ENCODE peak calls at places on chromosomes 12 and 14, in ten cellular contexts. F is left ventricle myocardium inferior, G is heart left ventricle, X is endothelial cell, C is GM06990, D is esophagus muscularis mucosa, B is RWPE1, Z is progenitor cell of endocrine pancreas, M is AG09319, K is sigmoid colon. R is an unnamed sample.

GRCh38 chr12:91577586-91578539 is 395.2 kb upstream of the DCN start:
- DNase-seq in F (no peak), G (no peak), X (no peak), C (no peak), D (no peak), B (peak), Z (no peak), M (no peak), K (no peak), R (peak)

GRCh38 chr12:115661103-115661502 is 616.4 kb downstream of the MED13L start:
- DNase-seq in F (no peak), G (no peak), X (no peak), C (no peak), D (no peak), B (no peak), Z (no peak), M (no peak), K (no peak), R (peak)

GRCh38 chr12:124372831-124373230 is 77.9 kb downstream of the RFLNA start:
- DNase-seq in F (no peak), G (no peak), X (no peak), C (no peak), D (no peak), B (no peak), Z (no peak), M (no peak), K (no peak), R (no peak)

GRCh38 chr14:25132734-25133422 is 82.9 kb upstream of the STXBP6 start:
- DNase-seq in F (peak), G (peak), X (peak), C (peak), D (no peak), B (peak), Z (peak), M (no peak), K (peak), R (peak)

GRCh38 chr12:46153267-46153872 is 115.5 kb downstream of the SLC38A1 start:
- DNase-seq in F (no peak), G (no peak), X (no peak), C (no peak), D (no peak), B (peak), Z (no peak), M (no peak), K (no peak), R (peak)

GRCh38 chr14:100524233-100524932 is 62.8 kb downstream of the BEGAIN start:
- DNase-seq in F (peak), G (no peak), X (no peak), C (no peak), D (peak), B (no peak), Z (no peak), M (no peak), K (peak), R (no peak)

GRCh38 chr14:33207467-33208015 is 268.9 kb downstream of the NPAS3 start:
- DNase-seq in F (no peak), G (no peak), X (no peak), C (no peak), D (no peak), B (no peak), Z (no peak), M (no peak), K (no peak), R (no peak)

GRCh38 chr12:104506691-104507401 is 50.1 kb downstream of the CHST11 start:
- DNase-seq in F (peak), G (peak), X (no peak), C (no peak), D (no peak), B (no peak), Z (no peak), M (no peak), K (no peak), R (no peak)

GRCh38 chr12:112839386-112839972 is 47.9 kb downstream of the RPH3A start:
- DNase-seq in F (no peak), G (no peak), X (no peak), C (no peak), D (no peak), B (peak), Z (no peak), M (no peak), K (no peak), R (peak)

GRCh38 chr12:51341259-51342007 is 5.0 kb downstream of the CELA1 start:
- DNase-seq in F (peak), G (peak), X (peak), C (peak), D (no peak), B (peak), Z (peak), M (no peak), K (peak), R (peak)

GRCh38 chr14:63787995-63788946 is 60.4 kb upstream of the SGPP1 start:
- DNase-seq in F (no peak), G (no peak), X (no peak), C (no peak), D (no peak), B (no peak), Z (no peak), M (no peak), K (no peak), R (no peak)

GRCh38 chr12:66240106-66240820 is 51.2 kb downstream of the IRAK3 start:
- DNase-seq in F (no peak), G (no peak), X (no peak), C (no peak), D (no peak), B (no peak), Z (no peak), M (no peak), K (no peak), R (no peak)

GRCh38 chr12:95118788-95119179 is 45.4 kb upstream of the NR2C1 start:
- DNase-seq in F (no peak), G (no peak), X (no peak), C (no peak), D (no peak), B (no peak), Z (no peak), M (no peak), K (no peak), R (no peak)

GRCh38 chr14:85516239-85517112 is 13.5 kb upstream of the FLRT2 start:
- DNase-seq in F (no peak), G (no peak), X (no peak), C (no peak), D (no peak), B (peak), Z (no peak), M (peak), K (no peak), R (no peak)

GRCh38 chr12:1918875-1919236 is 404 bp upstream of the CACNA2D4 start:
- DNase-seq in F (no peak), G (no peak), X (no peak), C (no peak), D (peak), B (no peak), Z (peak), M (no peak), K (peak), R (no peak)

GRCh38 chr12:52243774-52244614 is 11.0 kb downstream of the KRT7 start:
- DNase-seq in F (peak), G (peak), X (no peak), C (peak), D (no peak), B (peak), Z (no peak), M (peak), K (peak), R (no peak)

GRCh38 chr12:75563351-75563750 is 51.9 kb upstream of the KRR1 start:
- DNase-seq in F (no peak), G (no peak), X (no peak), C (no peak), D (no peak), B (no peak), Z (no peak), M (no peak), K (no peak), R (no peak)

GRCh38 chr12:27785882-27786570 is 6.0 kb upstream of the MANSC4 start:
- DNase-seq in F (no peak), G (no peak), X (no peak), C (peak), D (no peak), B (peak), Z (no peak), M (no peak), K (no peak), R (peak)

GRCh38 chr14:98909251-98909944 is 362.6 kb downstream of the BCL11B start:
- DNase-seq in F (no peak), G (no peak), X (no peak), C (no peak), D (no peak), B (peak), Z (no peak), M (no peak), K (no peak), R (no peak)

GRCh38 chr12:42516573-42516972 is 73.0 kb downstream of the PRICKLE1 start:
- DNase-seq in F (no peak), G (no peak), X (no peak), C (no peak), D (no peak), B (no peak), Z (no peak), M (no peak), K (no peak), R (no peak)

GRCh38 chr14:104977008-104977680 is 1.0 kb downstream of the AHNAK2 start:
- DNase-seq in F (peak), G (no peak), X (no peak), C (no peak), D (no peak), B (no peak), Z (no peak), M (no peak), K (peak), R (no peak)

GRCh38 chr14:69152944-69153847 is at the start of gene DCAF5:
- DNase-seq in F (peak), G (peak), X (peak), C (peak), D (peak), B (peak), Z (peak), M (peak), K (peak), R (peak)
- TF ChIP-seq CTCF in F (no peak), G (no peak), X (no peak), C (no peak), D (no peak), B (no peak), Z (no peak), M (no peak), K (no peak), R (no peak)

DNA sequence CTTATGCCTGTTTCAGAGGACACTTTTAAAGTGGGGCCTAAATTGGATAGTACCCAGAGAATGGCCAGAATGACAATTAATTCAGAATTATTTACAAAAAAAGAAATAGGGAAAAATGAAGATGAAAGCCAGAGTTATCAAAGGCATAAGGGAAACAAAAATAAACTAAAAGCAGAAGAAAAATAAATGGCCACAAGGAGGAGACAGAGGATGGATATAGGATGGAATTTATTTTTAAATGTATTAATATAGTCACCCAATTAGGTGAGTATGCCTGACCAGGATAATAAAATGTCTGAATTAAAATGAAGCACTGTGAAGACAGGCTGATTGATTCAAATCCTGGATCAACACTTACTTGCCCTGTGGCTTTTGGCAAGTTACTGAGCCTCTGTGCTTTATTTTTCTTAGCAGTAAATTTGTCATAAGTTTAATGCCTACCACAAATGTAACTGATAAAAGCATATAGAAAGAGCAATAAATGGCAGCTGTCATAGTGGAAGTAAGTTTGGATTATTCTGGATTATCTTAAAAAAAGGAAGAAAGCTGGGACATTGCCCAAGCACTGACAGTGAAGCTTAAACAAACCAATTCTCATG is 3.4 kb downstream of the CLEC9A start:
- DNase-seq in F (no peak), G (no peak), X (no peak), C (no peak), D (no peak), B (peak), Z (no peak), M (no peak), K (no peak), R (no peak)
- TF ChIP-seq CTCF in F (peak), G (peak), X (peak), C (peak), D (peak), B (no peak), Z (peak), M (peak), K (peak), R (no peak)

GRCh38 chr12:100987552-100988277 is 193.1 kb downstream of the ANO4 start:
- DNase-seq in F (no peak), G (no peak), X (peak), C (peak), D (no peak), B (peak), Z (peak), M (no peak), K (no peak), R (peak)
- TF ChIP-seq CTCF in F (no peak), G (no peak), X (peak), C (peak), D (no peak), B (no peak), Z (peak), M (peak), K (no peak), R (peak)

GRCh38 chr12:106956048-106956935 is 585 bp downstream of the TMEM263 start:
- DNase-seq in F (peak), G (peak), X (peak), C (peak), D (no peak), B (peak), Z (peak), M (peak), K (peak), R (peak)
- TF ChIP-seq CTCF in F (peak), G (no peak), X (no peak), C (peak), D (peak), B (peak), Z (no peak), M (peak), K (no peak), R (peak)

GRCh38 chr12:47551426-47551851 is 154.4 kb downstream of the RPAP3 start:
- DNase-seq in F (no peak), G (peak), X (no peak), C (no peak), D (peak), B (no peak), Z (no peak), M (peak), K (no peak), R (peak)

GRCh38 chr12:47549258-47549657 is 156.6 kb downstream of the RPAP3 start:
- DNase-seq in F (no peak), G (no peak), X (no peak), C (no peak), D (peak), B (peak), Z (no peak), M (no peak), K (no peak), R (peak)

GRCh38 chr12:47545938-47546609 is 159.8 kb downstream of the RPAP3 start:
- DNase-seq in F (no peak), G (no peak), X (no peak), C (no peak), D (no peak), B (no peak), Z (no peak), M (no peak), K (no peak), R (peak)

DNA sequence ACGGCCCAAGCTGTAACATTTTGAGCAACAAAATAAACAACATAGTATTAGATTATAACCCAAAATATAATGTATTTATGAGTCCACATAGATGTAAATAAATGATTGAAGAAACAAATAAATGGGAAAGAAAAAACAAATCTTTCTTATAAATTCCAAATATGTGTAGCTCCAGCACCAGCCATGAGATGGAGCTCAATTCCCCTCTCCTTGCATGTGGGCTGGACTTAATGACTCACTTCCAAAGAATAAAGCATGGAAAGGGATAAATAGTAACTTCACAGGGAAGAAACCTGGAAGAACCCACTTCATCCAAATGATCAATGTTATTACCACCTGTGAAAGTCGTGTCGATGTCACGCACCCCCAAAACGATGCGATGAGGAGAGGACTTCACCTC is 158.8 kb downstream of the RPAP3 start:
- DNase-seq in F (no peak), G (no peak), X (peak), C (no peak), D (peak), B (peak), Z (no peak), M (no peak), K (no peak), R (no peak)
- TF ChIP-seq CTCF in F (no peak), G (no peak), X (no peak), C (no peak), D (no peak), B (no peak), Z (peak), M (peak), K (no peak), R (peak)

DNA sequence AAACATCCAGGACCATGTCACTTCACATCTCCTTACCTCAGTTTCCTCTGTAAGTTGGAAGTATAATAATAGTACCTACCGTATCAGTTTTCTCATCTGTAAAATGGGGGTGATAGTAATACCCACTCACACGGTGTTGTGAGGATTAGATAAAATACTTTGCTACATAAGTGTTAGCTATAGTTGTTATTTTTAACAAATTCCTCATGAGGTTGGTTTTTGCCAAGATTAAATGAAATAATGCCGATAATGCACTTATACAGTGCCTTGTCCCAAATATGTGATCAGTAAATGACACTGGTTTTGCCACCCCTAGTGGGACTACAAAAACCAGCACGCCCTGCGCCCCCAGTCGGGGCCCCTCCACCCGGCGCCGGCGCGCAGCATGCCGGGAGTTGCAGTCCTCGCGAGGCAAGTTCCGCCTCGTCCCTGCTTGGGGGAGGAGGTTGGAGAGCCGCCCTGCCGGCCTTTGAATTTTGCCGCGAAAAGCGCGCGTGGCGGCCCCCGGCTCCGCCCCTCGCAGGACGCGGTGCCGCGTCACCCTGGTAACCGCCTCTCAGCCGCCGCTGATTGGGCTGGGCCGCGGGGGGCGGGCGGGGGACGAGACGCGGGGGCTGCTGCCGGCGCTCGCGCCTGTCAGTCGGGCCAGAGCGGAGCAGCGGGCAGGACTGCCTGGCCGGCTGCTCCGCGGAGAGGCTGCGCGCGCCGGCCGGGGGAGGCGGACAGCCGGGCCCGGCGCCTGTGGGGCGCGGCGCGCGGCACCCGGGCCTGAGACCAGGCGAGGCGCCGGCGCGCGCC is at the start of gene FAM222A:
- DNase-seq in F (peak), G (peak), X (peak), C (peak), D (peak), B (peak), Z (peak), M (peak), K (peak), R (peak)
- TF ChIP-seq CTCF in F (peak), G (no peak), X (no peak), C (no peak), D (peak), B (no peak), Z (peak), M (no peak), K (no peak), R (no peak)